ENCODE peak calls at places on chromosome 13, in five cellular contexts. L is cardiac fibroblast; W is neural progenitor cell; H is brain microvascular endothelial cell; U is CD8-positive, alpha-beta T cell. B is an unnamed sample.
A peak's percentile ranks its signal among the peaks of the same experiment; 100 is the strongest.

GRCh38 chr13:73576291-73576690 is 517.5 kb downstream of the KLF5 start:
- DNase-seq in L (no peak), W (no peak), H (no peak), U (no peak), B (no peak)

GRCh38 chr13:87356314-87356713 is 314.9 kb upstream of the SLITRK5 start:
- DNase-seq in L (no peak), W (no peak), H (no peak), U (no peak), B (no peak)

GRCh38 chr13:112178769-112179168 is 111.8 kb downstream of the SOX1 start:
- DNase-seq in L (no peak), W (no peak), H (no peak), U (no peak), B (peak; percentile 49)

GRCh38 chr13:51845574-51846318 is 769 bp upstream of the TMEM272 start:
- DNase-seq in L (no peak), W (no peak), H (no peak), U (no peak), B (no peak)

GRCh38 chr13:43042410-43042921 is 19.1 kb downstream of the DNAJC15 start:
- DNase-seq in L (no peak), W (no peak), H (no peak), U (no peak), B (no peak)

GRCh38 chr13:88627071-88627470 is 955.9 kb downstream of the SLITRK5 start:
- DNase-seq in L (peak; percentile 17), W (no peak), H (no peak), U (no peak), B (no peak)

GRCh38 chr13:83452292-83452950 is 429.9 kb downstream of the SLITRK1 start:
- DNase-seq in L (no peak), W (no peak), H (no peak), U (no peak), B (no peak)

GRCh38 chr13:109712187-109712601 is 74.2 kb downstream of the IRS2 start:
- DNase-seq in L (no peak), W (peak; percentile 45), H (no peak), U (no peak), B (no peak)

GRCh38 chr13:21074601-21075302 is 13.4 kb upstream of the LATS2 start:
- DNase-seq in L (peak; percentile 44), W (no peak), H (no peak), U (peak; percentile 38), B (no peak)

GRCh38 chr13:37173214-37173613 is 67.8 kb upstream of the CSNK1A1L start:
- DNase-seq in L (peak; percentile 54), W (no peak), H (peak; percentile 34), U (no peak), B (no peak)

GRCh38 chr13:73228546-73228945 is 169.7 kb downstream of the KLF5 start:
- DNase-seq in L (peak; percentile 14), W (no peak), H (no peak), U (peak; percentile 13), B (no peak)

GRCh38 chr13:31048521-31048920 is 113.2 kb downstream of the HSPH1 start:
- DNase-seq in L (peak; percentile 32), W (peak; percentile 18), H (no peak), U (no peak), B (no peak)

GRCh38 chr13:85528578-85529215 is 270.5 kb downstream of the SLITRK6 start:
- DNase-seq in L (peak; percentile 17), W (no peak), H (peak; percentile 59), U (no peak), B (no peak)

GRCh38 chr13:42794572-42795275 is 13.3 kb downstream of the FAM216B start:
- DNase-seq in L (no peak), W (no peak), H (no peak), U (no peak), B (no peak)

GRCh38 chr13:112182831-112183543 is 116.0 kb downstream of the SOX1 start:
- DNase-seq in L (no peak), W (no peak), H (no peak), U (no peak), B (no peak)

DNA sequence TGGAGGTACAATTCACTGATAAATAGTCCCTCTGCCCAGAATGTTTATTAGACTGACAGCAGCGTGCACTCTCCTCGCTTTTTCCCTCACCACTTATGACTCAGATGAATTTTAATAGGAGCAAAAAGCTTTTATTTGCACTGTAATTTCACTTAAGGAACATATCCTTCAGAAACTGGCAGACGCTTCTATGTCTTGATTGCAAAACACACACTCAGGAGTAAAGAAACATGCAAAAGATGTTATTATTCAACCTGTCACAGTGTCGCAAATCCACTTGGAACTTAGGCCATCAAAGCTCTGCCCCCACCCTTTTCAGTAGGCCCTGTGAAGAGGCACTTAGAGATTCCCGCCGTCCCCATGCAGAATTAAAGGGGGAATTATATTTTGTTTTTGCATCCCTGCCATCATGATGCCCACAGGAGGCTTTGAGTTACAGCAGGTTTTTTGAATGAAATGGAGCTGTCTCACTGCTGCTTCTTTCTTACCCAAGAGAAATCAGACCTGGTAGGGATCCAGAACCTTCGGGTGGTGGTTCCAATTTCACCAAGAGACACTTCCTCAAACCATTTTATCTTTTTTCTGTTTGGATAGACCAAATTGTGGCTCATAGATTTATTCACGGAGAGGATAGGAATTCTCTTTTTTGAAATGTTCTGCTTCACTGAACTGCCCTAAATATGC is 74.5 kb downstream of the GGACT start:
- DNase-seq in L (peak; percentile 38), W (no peak), H (no peak), U (no peak), B (no peak)
- TF ChIP-seq CTCF in L (no peak), W (no peak), H (no peak), U (no peak), B (no peak)

GRCh38 chr13:70623260-70623659 is 515.0 kb upstream of the KLHL1 start:
- DNase-seq in L (peak; percentile 16), W (peak; percentile 2), H (no peak), U (no peak), B (no peak)
- TF ChIP-seq CTCF in L (peak; percentile 24), W (peak; percentile 63), H (no peak), U (peak; percentile 14), B (peak; percentile 80)

GRCh38 chr13:107203146-107203847 is 635.4 kb upstream of the ARGLU1 start:
- DNase-seq in L (peak; percentile 28), W (peak; percentile 73), H (peak; percentile 15), U (no peak), B (no peak)
- TF ChIP-seq CTCF in L (peak; percentile 22), W (peak; percentile 74), H (peak; percentile 61), U (no peak), B (peak; percentile 70)

GRCh38 chr13:40971321-40971720 is 47.8 kb downstream of the ELF1 start:
- DNase-seq in L (no peak), W (no peak), H (no peak), U (no peak), B (no peak)

GRCh38 chr13:40970803-40971202 is 48.3 kb downstream of the ELF1 start:
- DNase-seq in L (no peak), W (no peak), H (no peak), U (no peak), B (no peak)

GRCh38 chr13:40973409-40973808 is 45.7 kb downstream of the ELF1 start:
- DNase-seq in L (no peak), W (no peak), H (no peak), U (no peak), B (no peak)

GRCh38 chr13:40975441-40975840 is 43.7 kb downstream of the ELF1 start:
- DNase-seq in L (no peak), W (no peak), H (no peak), U (no peak), B (no peak)

GRCh38 chr13:40974460-40975407 is 44.4 kb downstream of the ELF1 start:
- DNase-seq in L (peak; percentile 84), W (peak; percentile 66), H (peak; percentile 50), U (peak; percentile 34), B (no peak)
- TF ChIP-seq CTCF in L (peak; percentile 69), W (peak; percentile 59), H (peak; percentile 76), U (peak; percentile 66), B (peak; percentile 66)

DNA sequence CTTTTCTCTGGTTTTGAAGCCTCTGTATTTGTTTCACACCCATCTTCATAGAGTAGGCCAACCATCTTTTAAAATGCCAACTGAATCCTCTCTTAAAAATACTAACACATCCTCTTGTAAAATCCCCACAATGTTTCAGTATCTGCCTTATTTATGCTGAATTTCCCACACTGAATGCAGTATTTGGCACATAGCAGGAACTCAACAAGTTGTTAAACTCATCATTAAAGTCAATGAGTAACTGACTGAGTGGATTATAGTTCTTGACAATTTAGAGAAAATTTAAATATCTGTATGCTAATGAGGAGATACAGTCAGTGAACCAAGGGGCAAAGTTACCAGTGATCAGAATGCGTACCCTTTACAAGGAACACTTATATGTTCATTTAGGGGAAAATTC is 505.5 kb upstream of the PCDH9 start:
- DNase-seq in L (no peak), W (no peak), H (no peak), U (no peak), B (no peak)
- TF ChIP-seq CTCF in L (no peak), W (no peak), H (no peak), U (no peak), B (no peak)

DNA sequence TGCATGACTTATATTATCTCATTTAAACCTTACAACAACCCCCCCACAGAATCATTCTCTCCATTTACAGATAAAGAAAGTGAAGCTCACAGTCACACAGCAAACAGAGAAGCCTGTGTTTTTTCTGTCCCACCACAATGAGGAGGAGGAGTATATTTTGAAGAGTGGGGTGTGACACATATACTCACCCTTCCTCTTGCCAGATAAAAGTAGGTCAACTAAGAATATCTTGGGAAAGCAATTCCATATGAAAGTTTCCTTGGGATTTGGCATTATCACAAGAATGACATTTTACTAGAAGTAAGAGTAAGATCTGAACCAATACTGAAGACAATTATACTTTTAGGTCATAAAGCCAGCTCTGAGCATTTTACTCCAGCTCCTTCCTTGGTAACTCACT is 287.5 kb upstream of the HTR2A start:
- DNase-seq in L (peak; percentile 15), W (no peak), H (no peak), U (no peak), B (no peak)
- TF ChIP-seq CTCF in L (no peak), W (no peak), H (no peak), U (no peak), B (no peak)

DNA sequence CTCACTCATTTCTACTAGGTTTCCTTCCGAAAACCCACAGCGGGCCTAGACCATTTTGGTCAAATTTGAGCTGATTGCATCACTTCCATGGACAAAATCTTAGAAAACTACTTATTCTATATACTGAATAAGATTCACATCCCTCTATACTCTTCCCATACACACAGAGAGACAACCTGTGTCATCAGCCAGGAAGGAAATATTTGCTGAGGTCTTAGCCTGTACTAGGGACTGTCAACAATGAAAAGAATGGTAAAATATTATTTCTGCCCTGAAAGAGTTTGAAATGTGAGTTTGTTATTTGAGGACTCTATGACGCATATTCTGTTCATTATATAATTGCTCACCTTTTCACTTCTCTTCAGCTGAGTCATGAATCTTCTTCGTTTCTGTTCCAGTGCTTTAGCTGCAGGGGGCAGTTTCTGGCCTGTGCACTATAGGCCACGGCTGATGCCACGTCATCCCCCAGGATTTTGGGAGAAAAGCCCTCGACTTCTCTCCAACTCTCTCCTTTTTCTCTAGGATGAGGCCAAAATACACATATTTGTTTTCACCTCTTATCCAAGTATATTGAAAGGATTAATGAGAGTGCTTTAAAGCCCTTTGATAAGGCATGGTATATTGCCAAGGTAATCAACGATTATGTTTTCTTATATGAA is 47.7 kb downstream of the GSX1 start:
- DNase-seq in L (no peak), W (no peak), H (no peak), U (no peak), B (no peak)
- TF ChIP-seq CTCF in L (no peak), W (no peak), H (no peak), U (no peak), B (no peak)

DNA sequence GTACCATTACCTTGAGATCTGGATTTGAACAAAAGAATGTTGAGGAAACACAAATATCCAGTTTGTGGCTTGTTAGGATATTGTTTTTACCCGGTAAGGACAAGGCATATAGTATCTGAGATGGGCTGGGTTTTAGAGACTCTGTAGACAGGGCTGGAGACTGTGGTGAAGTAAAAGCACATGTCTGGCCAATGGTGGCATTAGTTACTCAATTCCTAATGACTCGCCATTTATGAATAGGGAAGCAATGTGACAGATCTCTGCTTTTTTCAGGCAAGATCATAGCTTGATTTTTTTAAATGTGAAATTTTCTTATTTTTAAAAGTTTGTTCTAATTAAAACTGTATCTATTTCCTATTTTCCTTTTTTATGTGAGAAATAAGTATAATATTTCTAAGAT is 371.1 kb upstream of the SPRY2 start:
- DNase-seq in L (peak; percentile 17), W (no peak), H (no peak), U (no peak), B (no peak)
- TF ChIP-seq CTCF in L (no peak), W (no peak), H (no peak), U (no peak), B (no peak)